ENCODE peak calls at places on chromosomes 1 and 21, in nine cellular contexts. One of them, this sample, is unnamed.

GRCh38 chr1:169517544-169518186 is 31.9 kb upstream of the SLC19A2 start:
- DNase-seq in ELR: no peak
- DNase-seq in hippocampal formation: no peak
- DNase-seq in fibroblast of mammary gland: no peak
- DNase-seq in MV-4-11: no peak
- DNase-seq in stimulated activated CD4-positive, alpha-beta T cell treated with anti-CD3 and anti-CD28 coated beads, TNF-alpha, amount 100 ng/mL, for 1 hour: no peak
- DNase-seq in activated naive CD8-positive, alpha-beta T cell treated with anti-CD3 and anti-CD28 coated beads for 36 hours: no peak
- DNase-seq in SJSA1: no peak
- DNase-seq in heart right ventricle: no peak
- DNase-seq in this sample: no peak

GRCh38 chr1:100396651-100397050 is 44.3 kb downstream of the CDC14A start:
- DNase-seq in stimulated activated CD4-positive, alpha-beta T cell treated with anti-CD3 and anti-CD28 coated beads, TNF-alpha, amount 100 ng/mL, for 1 hour: no peak
- DNase-seq in heart right ventricle: no peak
- DNase-seq in SJSA1: no peak
- DNase-seq in fibroblast of mammary gland: no peak
- DNase-seq in hippocampal formation: no peak
- DNase-seq in activated naive CD8-positive, alpha-beta T cell treated with anti-CD3 and anti-CD28 coated beads for 36 hours: no peak
- DNase-seq in MV-4-11: peak
- DNase-seq in ELR: no peak
- DNase-seq in this sample: no peak

GRCh38 chr1:240649733-240650700 is 38.1 kb upstream of the GREM2 start:
- DNase-seq in fibroblast of mammary gland: peak
- DNase-seq in hippocampal formation: no peak
- DNase-seq in MV-4-11: peak
- DNase-seq in ELR: no peak
- DNase-seq in activated naive CD8-positive, alpha-beta T cell treated with anti-CD3 and anti-CD28 coated beads for 36 hours: no peak
- DNase-seq in heart right ventricle: no peak
- DNase-seq in SJSA1: no peak
- DNase-seq in stimulated activated CD4-positive, alpha-beta T cell treated with anti-CD3 and anti-CD28 coated beads, TNF-alpha, amount 100 ng/mL, for 1 hour: no peak
- DNase-seq in this sample: no peak

GRCh38 chr21:33039542-33039941 is 13.8 kb downstream of the OLIG2 start:
- DNase-seq in MV-4-11: no peak
- DNase-seq in activated naive CD8-positive, alpha-beta T cell treated with anti-CD3 and anti-CD28 coated beads for 36 hours: no peak
- DNase-seq in SJSA1: no peak
- DNase-seq in hippocampal formation: peak
- DNase-seq in fibroblast of mammary gland: no peak
- DNase-seq in heart right ventricle: no peak
- DNase-seq in stimulated activated CD4-positive, alpha-beta T cell treated with anti-CD3 and anti-CD28 coated beads, TNF-alpha, amount 100 ng/mL, for 1 hour: no peak
- DNase-seq in ELR: no peak
- DNase-seq in this sample: no peak

GRCh38 chr21:37450385-37451044 is 83.9 kb downstream of the DYRK1A start:
- DNase-seq in ELR: peak
- DNase-seq in stimulated activated CD4-positive, alpha-beta T cell treated with anti-CD3 and anti-CD28 coated beads, TNF-alpha, amount 100 ng/mL, for 1 hour: no peak
- DNase-seq in MV-4-11: no peak
- DNase-seq in hippocampal formation: no peak
- DNase-seq in SJSA1: peak
- DNase-seq in heart right ventricle: no peak
- DNase-seq in fibroblast of mammary gland: peak
- DNase-seq in activated naive CD8-positive, alpha-beta T cell treated with anti-CD3 and anti-CD28 coated beads for 36 hours: no peak
- DNase-seq in this sample: peak

GRCh38 chr1:201454568-201454967 is 14.4 kb downstream of the PHLDA3 start:
- DNase-seq in activated naive CD8-positive, alpha-beta T cell treated with anti-CD3 and anti-CD28 coated beads for 36 hours: no peak
- DNase-seq in stimulated activated CD4-positive, alpha-beta T cell treated with anti-CD3 and anti-CD28 coated beads, TNF-alpha, amount 100 ng/mL, for 1 hour: no peak
- DNase-seq in MV-4-11: no peak
- DNase-seq in heart right ventricle: no peak
- DNase-seq in ELR: no peak
- DNase-seq in hippocampal formation: no peak
- DNase-seq in fibroblast of mammary gland: no peak
- DNase-seq in SJSA1: no peak
- DNase-seq in this sample: no peak

GRCh38 chr1:154803203-154803920 is 66.7 kb downstream of the KCNN3 start:
- DNase-seq in activated naive CD8-positive, alpha-beta T cell treated with anti-CD3 and anti-CD28 coated beads for 36 hours: no peak
- DNase-seq in hippocampal formation: no peak
- DNase-seq in heart right ventricle: no peak
- DNase-seq in MV-4-11: no peak
- DNase-seq in SJSA1: no peak
- DNase-seq in fibroblast of mammary gland: no peak
- DNase-seq in stimulated activated CD4-positive, alpha-beta T cell treated with anti-CD3 and anti-CD28 coated beads, TNF-alpha, amount 100 ng/mL, for 1 hour: no peak
- DNase-seq in ELR: no peak
- DNase-seq in this sample: no peak

GRCh38 chr1:2587860-2588571 is 1.4 kb downstream of the PRXL2B start:
- DNase-seq in MV-4-11: no peak
- DNase-seq in ELR: no peak
- DNase-seq in SJSA1: no peak
- DNase-seq in stimulated activated CD4-positive, alpha-beta T cell treated with anti-CD3 and anti-CD28 coated beads, TNF-alpha, amount 100 ng/mL, for 1 hour: no peak
- DNase-seq in fibroblast of mammary gland: no peak
- DNase-seq in activated naive CD8-positive, alpha-beta T cell treated with anti-CD3 and anti-CD28 coated beads for 36 hours: no peak
- DNase-seq in heart right ventricle: peak
- DNase-seq in hippocampal formation: no peak
- DNase-seq in this sample: no peak

GRCh38 chr1:156805766-156806511 is 10.7 kb downstream of the SH2D2A start:
- DNase-seq in heart right ventricle: no peak
- DNase-seq in MV-4-11: no peak
- DNase-seq in hippocampal formation: no peak
- DNase-seq in fibroblast of mammary gland: peak
- DNase-seq in ELR: no peak
- DNase-seq in activated naive CD8-positive, alpha-beta T cell treated with anti-CD3 and anti-CD28 coated beads for 36 hours: no peak
- DNase-seq in SJSA1: no peak
- DNase-seq in stimulated activated CD4-positive, alpha-beta T cell treated with anti-CD3 and anti-CD28 coated beads, TNF-alpha, amount 100 ng/mL, for 1 hour: no peak
- DNase-seq in this sample: peak

GRCh38 chr1:201275266-201275666 is 8.0 kb upstream of the PKP1 start:
- DNase-seq in fibroblast of mammary gland: peak
- DNase-seq in MV-4-11: no peak
- DNase-seq in stimulated activated CD4-positive, alpha-beta T cell treated with anti-CD3 and anti-CD28 coated beads, TNF-alpha, amount 100 ng/mL, for 1 hour: no peak
- DNase-seq in SJSA1: peak
- DNase-seq in activated naive CD8-positive, alpha-beta T cell treated with anti-CD3 and anti-CD28 coated beads for 36 hours: no peak
- DNase-seq in heart right ventricle: peak
- DNase-seq in hippocampal formation: no peak
- DNase-seq in ELR: peak
- DNase-seq in this sample: peak

GRCh38 chr21:31556662-31557061 is 102.8 kb upstream of the SOD1 start:
- DNase-seq in ELR: no peak
- DNase-seq in heart right ventricle: no peak
- DNase-seq in fibroblast of mammary gland: no peak
- DNase-seq in hippocampal formation: no peak
- DNase-seq in activated naive CD8-positive, alpha-beta T cell treated with anti-CD3 and anti-CD28 coated beads for 36 hours: no peak
- DNase-seq in MV-4-11: no peak
- DNase-seq in stimulated activated CD4-positive, alpha-beta T cell treated with anti-CD3 and anti-CD28 coated beads, TNF-alpha, amount 100 ng/mL, for 1 hour: no peak
- DNase-seq in SJSA1: no peak
- DNase-seq in this sample: no peak

GRCh38 chr1:20361805-20362381 is 71.2 kb downstream of the VWA5B1 start:
- DNase-seq in ELR: peak
- DNase-seq in activated naive CD8-positive, alpha-beta T cell treated with anti-CD3 and anti-CD28 coated beads for 36 hours: peak
- DNase-seq in heart right ventricle: peak
- DNase-seq in fibroblast of mammary gland: peak
- DNase-seq in hippocampal formation: peak
- DNase-seq in stimulated activated CD4-positive, alpha-beta T cell treated with anti-CD3 and anti-CD28 coated beads, TNF-alpha, amount 100 ng/mL, for 1 hour: no peak
- DNase-seq in MV-4-11: no peak
- DNase-seq in SJSA1: peak
- DNase-seq in this sample: peak

This sample was measured in A172.